ENCODE peak calls at places on chromosomes 2 and 18, in five cellular contexts. One of them, this sample, is unnamed. For H3K36me3, the result is how much of the 10 kb centered on the place peaks cover.

GRCh38 chr2:179591690-179592089 is 269.7 kb downstream of the ZNF385B start:
- DNase-seq in HCT116: no peak
- DNase-seq in adrenal gland: no peak
- DNase-seq in brain microvascular endothelial cell: no peak
- DNase-seq in heart right ventricle: no peak
- DNase-seq in this sample: no peak

GRCh38 chr2:13010283-13010682 is 293.5 kb downstream of the TRIB2 start:
- DNase-seq in HCT116: no peak
- DNase-seq in adrenal gland: no peak
- DNase-seq in brain microvascular endothelial cell: no peak
- DNase-seq in heart right ventricle: no peak
- DNase-seq in this sample: no peak

GRCh38 chr2:158142165-158142564 is 40.5 kb downstream of the UPP2 start:
- DNase-seq in HCT116: no peak
- DNase-seq in adrenal gland: no peak
- DNase-seq in brain microvascular endothelial cell: no peak
- DNase-seq in heart right ventricle: no peak
- DNase-seq in this sample: no peak

GRCh38 chr2:215572341-215572848 is 136.5 kb upstream of the FN1 start:
- DNase-seq in HCT116: no peak
- DNase-seq in adrenal gland: no peak
- DNase-seq in brain microvascular endothelial cell: no peak
- DNase-seq in heart right ventricle: no peak
- DNase-seq in this sample: no peak

GRCh38 chr2:95179451-95179850 is 13.8 kb downstream of the ZNF2 start:
- DNase-seq in HCT116: no peak
- DNase-seq in adrenal gland: peak
- DNase-seq in brain microvascular endothelial cell: no peak
- DNase-seq in heart right ventricle: peak
- DNase-seq in this sample: no peak

GRCh38 chr2:115460008-115460407 is 1017.6 kb downstream of the DPP10 start:
- DNase-seq in HCT116: no peak
- DNase-seq in adrenal gland: no peak
- DNase-seq in brain microvascular endothelial cell: no peak
- DNase-seq in heart right ventricle: no peak
- DNase-seq in this sample: no peak

GRCh38 chr18:25349131-25349925 is 2.6 kb downstream of the ZNF521 start:
- DNase-seq in HCT116: no peak
- DNase-seq in adrenal gland: peak
- DNase-seq in brain microvascular endothelial cell: peak
- DNase-seq in heart right ventricle: peak
- DNase-seq in this sample: no peak

GRCh38 chr2:63059434-63060078 is 8.9 kb downstream of the OTX1 start:
- DNase-seq in HCT116: no peak
- DNase-seq in adrenal gland: no peak
- DNase-seq in brain microvascular endothelial cell: no peak
- DNase-seq in heart right ventricle: no peak
- DNase-seq in this sample: no peak

GRCh38 chr2:57080035-57080434 is 896.2 kb downstream of the CCDC85A start:
- DNase-seq in HCT116: peak
- DNase-seq in adrenal gland: no peak
- DNase-seq in brain microvascular endothelial cell: no peak
- DNase-seq in heart right ventricle: no peak
- DNase-seq in this sample: no peak

GRCh38 chr18:58761970-58762780 is 90.9 kb downstream of the MALT1 start:
- DNase-seq in HCT116: no peak
- DNase-seq in adrenal gland: peak
- DNase-seq in brain microvascular endothelial cell: no peak
- DNase-seq in heart right ventricle: no peak
- DNase-seq in this sample: no peak

GRCh38 chr18:13101659-13101992 is 110.5 kb downstream of the CEP192 start:
- DNase-seq in HCT116: no peak
- DNase-seq in adrenal gland: no peak
- DNase-seq in brain microvascular endothelial cell: no peak
- DNase-seq in heart right ventricle: no peak
- DNase-seq in this sample: no peak

GRCh38 chr18:13099113-13099512 is 108.0 kb downstream of the CEP192 start:
- DNase-seq in HCT116: no peak
- DNase-seq in adrenal gland: no peak
- DNase-seq in brain microvascular endothelial cell: no peak
- DNase-seq in heart right ventricle: no peak
- DNase-seq in this sample: no peak

GRCh38 chr18:13095466-13095865 is 104.3 kb downstream of the CEP192 start:
- DNase-seq in HCT116: no peak
- DNase-seq in adrenal gland: no peak
- DNase-seq in brain microvascular endothelial cell: no peak
- DNase-seq in heart right ventricle: no peak
- DNase-seq in this sample: no peak

GRCh38 chr18:13100942-13101658 is 109.9 kb downstream of the CEP192 start:
- DNase-seq in HCT116: no peak
- DNase-seq in adrenal gland: no peak
- DNase-seq in brain microvascular endothelial cell: no peak
- DNase-seq in heart right ventricle: no peak
- DNase-seq in this sample: no peak

GRCh38 chr18:13096232-13096631 is 105.1 kb downstream of the CEP192 start:
- DNase-seq in HCT116: no peak
- DNase-seq in adrenal gland: no peak
- DNase-seq in brain microvascular endothelial cell: no peak
- DNase-seq in heart right ventricle: no peak
- DNase-seq in this sample: no peak
- H3K36me3 ChIP-seq in HCT116: under half
- H3K36me3 ChIP-seq in adrenal gland: under half
- H3K36me3 ChIP-seq in brain microvascular endothelial cell: under half
- H3K36me3 ChIP-seq in heart right ventricle: under half
- H3K36me3 ChIP-seq in this sample: under half

GRCh38 chr2:86440631-86441391 is at the start of gene KDM3A:
- DNase-seq in HCT116: peak
- DNase-seq in adrenal gland: peak
- DNase-seq in brain microvascular endothelial cell: peak
- DNase-seq in heart right ventricle: peak
- DNase-seq in this sample: peak

GRCh38 chr2:86442642-86443005 is 1.5 kb downstream of the KDM3A start:
- DNase-seq in HCT116: peak
- DNase-seq in adrenal gland: peak
- DNase-seq in brain microvascular endothelial cell: peak
- DNase-seq in heart right ventricle: peak
- DNase-seq in this sample: peak

GRCh38 chr2:86441392-86441788 is 219 bp downstream of the KDM3A start:
- DNase-seq in HCT116: no peak
- DNase-seq in adrenal gland: no peak
- DNase-seq in brain microvascular endothelial cell: no peak
- DNase-seq in heart right ventricle: no peak
- DNase-seq in this sample: no peak

GRCh38 chr2:86441789-86442641 is 844 bp downstream of the KDM3A start:
- DNase-seq in HCT116: no peak
- DNase-seq in adrenal gland: peak
- DNase-seq in brain microvascular endothelial cell: peak
- DNase-seq in heart right ventricle: peak
- DNase-seq in this sample: no peak

GRCh38 chr2:86439879-86440630 is 1.1 kb upstream of the KDM3A start:
- DNase-seq in HCT116: no peak
- DNase-seq in adrenal gland: no peak
- DNase-seq in brain microvascular endothelial cell: no peak
- DNase-seq in heart right ventricle: no peak
- DNase-seq in this sample: no peak
- H3K4me3 ChIP-seq in HCT116: no peak
- H3K4me3 ChIP-seq in adrenal gland: no peak
- H3K4me3 ChIP-seq in brain microvascular endothelial cell: no peak
- H3K4me3 ChIP-seq in heart right ventricle: peak
- H3K4me3 ChIP-seq in this sample: no peak

DNA sequence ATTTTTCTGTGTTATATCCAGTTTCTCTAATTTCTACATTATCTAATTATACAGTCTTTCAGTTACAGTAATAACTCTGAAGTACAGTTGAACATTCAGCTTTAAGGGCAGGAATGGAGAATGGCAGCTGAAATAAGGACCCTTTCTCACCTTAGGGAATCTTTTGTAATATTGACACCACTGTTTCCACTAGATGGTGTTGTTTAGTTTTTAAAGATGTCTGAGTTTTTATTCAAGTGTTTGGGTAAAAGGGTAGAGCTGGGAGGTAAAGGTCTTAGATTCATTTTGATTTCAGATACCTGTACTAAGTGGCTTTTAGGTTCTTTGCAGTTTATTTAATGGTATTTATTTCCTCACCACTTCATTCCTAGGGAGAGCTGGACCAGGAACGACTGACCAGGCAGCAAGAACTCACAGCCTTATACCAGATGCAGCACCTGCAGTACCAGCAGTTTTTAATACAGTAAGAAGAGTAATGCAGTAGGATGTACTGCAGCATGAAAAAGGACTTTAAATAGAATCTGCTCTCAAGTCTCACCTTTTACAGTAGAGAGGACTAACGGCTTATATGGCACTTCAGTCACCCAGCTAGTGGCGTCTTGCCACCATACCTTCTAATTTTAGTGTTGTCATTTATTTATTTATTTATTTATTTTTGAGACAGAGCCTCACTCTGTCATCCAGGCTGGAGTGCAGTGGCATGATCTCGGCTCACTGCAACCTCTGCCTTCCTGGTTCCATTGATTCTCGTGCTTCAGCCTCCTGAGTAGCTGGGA is 33.2 kb upstream of the KCNJ13 start:
- DNase-seq in HCT116: no peak
- DNase-seq in adrenal gland: no peak
- DNase-seq in brain microvascular endothelial cell: no peak
- DNase-seq in heart right ventricle: peak
- DNase-seq in this sample: no peak
- TF ChIP-seq CTCF in HCT116: no peak
- TF ChIP-seq CTCF in adrenal gland: no peak
- TF ChIP-seq CTCF in brain microvascular endothelial cell: no peak
- TF ChIP-seq CTCF in heart right ventricle: no peak
- TF ChIP-seq CTCF in this sample: no peak

GRCh38 chr2:219225350-219225749 is 4.1 kb downstream of the ATG9A start:
- DNase-seq in HCT116: no peak
- DNase-seq in adrenal gland: no peak
- DNase-seq in brain microvascular endothelial cell: no peak
- DNase-seq in heart right ventricle: no peak
- DNase-seq in this sample: no peak

GRCh38 chr2:219229375-219230200 is at the start of the genes ANKZF1 and ATG9A:
- DNase-seq in HCT116: peak
- DNase-seq in adrenal gland: peak
- DNase-seq in brain microvascular endothelial cell: peak
- DNase-seq in heart right ventricle: peak
- DNase-seq in this sample: peak

GRCh38 chr2:219228026-219228744 is 1.3 kb downstream of the ATG9A start:
- DNase-seq in HCT116: no peak
- DNase-seq in adrenal gland: no peak
- DNase-seq in brain microvascular endothelial cell: no peak
- DNase-seq in heart right ventricle: no peak
- DNase-seq in this sample: no peak

GRCh38 chr2:219230201-219230540 is 565 bp downstream of the ANKZF1 start:
- DNase-seq in HCT116: no peak
- DNase-seq in adrenal gland: peak
- DNase-seq in brain microvascular endothelial cell: peak
- DNase-seq in heart right ventricle: no peak
- DNase-seq in this sample: no peak

GRCh38 chr2:219228745-219229374 is 576 bp downstream of the ATG9A start:
- DNase-seq in HCT116: no peak
- DNase-seq in adrenal gland: no peak
- DNase-seq in brain microvascular endothelial cell: no peak
- DNase-seq in heart right ventricle: no peak
- DNase-seq in this sample: no peak
- H3K36me3 ChIP-seq in HCT116: under half
- H3K36me3 ChIP-seq in adrenal gland: under half
- H3K36me3 ChIP-seq in brain microvascular endothelial cell: under half
- H3K36me3 ChIP-seq in heart right ventricle: under half
- H3K36me3 ChIP-seq in this sample: under half

DNA sequence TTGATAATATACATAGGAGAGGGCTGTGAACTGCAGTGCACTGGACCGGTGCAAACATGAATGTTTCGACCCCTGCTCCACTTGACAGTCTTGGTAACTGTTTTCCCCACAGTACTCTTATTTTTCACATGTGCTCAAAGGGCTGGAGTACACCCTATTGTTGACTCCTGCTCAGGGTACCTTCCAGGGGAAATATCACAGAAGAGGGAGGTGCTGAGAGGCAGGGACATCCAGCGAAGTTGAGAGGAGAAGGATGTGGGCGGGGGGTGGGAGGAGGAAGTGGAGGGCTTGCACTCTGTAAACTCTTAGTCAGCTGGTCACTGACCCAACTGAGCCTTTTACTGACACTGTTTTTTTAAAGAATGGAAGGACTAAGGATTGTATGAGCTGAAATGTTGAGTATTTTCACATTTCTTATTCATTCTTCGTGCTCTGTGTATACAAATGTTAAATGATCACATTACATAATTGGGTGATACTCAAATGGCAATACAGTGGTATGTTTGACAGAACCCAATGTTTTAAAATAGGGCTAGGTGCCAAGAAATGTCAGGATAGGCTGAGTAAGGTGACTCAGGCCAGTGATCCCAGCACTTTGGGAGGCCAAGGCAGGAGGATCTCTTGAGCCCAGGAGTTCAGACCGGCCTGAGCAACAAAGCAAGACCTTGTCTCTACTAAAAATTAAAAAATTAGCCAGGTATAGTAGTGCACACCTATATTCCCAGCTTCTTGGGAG is 10.0 kb downstream of the INPP4A start:
- DNase-seq in HCT116: no peak
- DNase-seq in adrenal gland: no peak
- DNase-seq in brain microvascular endothelial cell: no peak
- DNase-seq in heart right ventricle: no peak
- DNase-seq in this sample: no peak
- H3K4me3 ChIP-seq in HCT116: no peak
- H3K4me3 ChIP-seq in adrenal gland: no peak
- H3K4me3 ChIP-seq in brain microvascular endothelial cell: no peak
- H3K4me3 ChIP-seq in heart right ventricle: peak
- H3K4me3 ChIP-seq in this sample: no peak

GRCh38 chr2:142734231-142734630 is 143.2 kb upstream of the KYNU start:
- DNase-seq in HCT116: no peak
- DNase-seq in adrenal gland: no peak
- DNase-seq in brain microvascular endothelial cell: no peak
- DNase-seq in heart right ventricle: no peak
- DNase-seq in this sample: no peak
- TF ChIP-seq CTCF in HCT116: peak
- TF ChIP-seq CTCF in adrenal gland: peak
- TF ChIP-seq CTCF in brain microvascular endothelial cell: no peak
- TF ChIP-seq CTCF in heart right ventricle: no peak
- TF ChIP-seq CTCF in this sample: no peak

This sample was measured in kidney epithelial cell.